ENCODE peak calls at places on chromosomes 1 and 21, in eight cellular contexts. I, Q, Z, O, W, U, B and J are unnamed samples.

GRCh38 chr1:218380125-218380977 is 35.2 kb downstream of the TGFB2 start:
- DNase-seq in I (peak), W (no peak), U (no peak), Z (peak), B (no peak), Q (peak), O (peak), J (peak)

GRCh38 chr1:167904641-167905040 is 9.3 kb downstream of the ADCY10 start:
- DNase-seq in B (peak), U (no peak), O (no peak), W (no peak), Z (peak), I (peak), Q (peak), J (peak)

GRCh38 chr1:3928622-3929021 is 28.6 kb upstream of the C1orf174 start:
- DNase-seq in B (no peak), I (no peak), W (no peak), O (no peak), U (no peak), Z (no peak), Q (no peak), J (no peak)

GRCh38 chr1:146013566-146013937 is 8.0 kb downstream of the HJV start:
- DNase-seq in I (no peak), B (no peak), O (no peak), Z (no peak), U (no peak), W (no peak), Q (no peak), J (no peak)

GRCh38 chr1:210527091-210527490 is 198.4 kb downstream of the HHAT start:
- DNase-seq in Q (no peak), O (no peak), W (no peak), U (no peak), B (no peak), Z (no peak), I (no peak), J (no peak)

GRCh38 chr21:33402011-33402979 is 918 bp upstream of the IFNGR2 start:
- DNase-seq in Q (peak), B (peak), I (peak), W (peak), Z (no peak), U (peak), O (peak), J (peak)

GRCh38 chr1:151839457-151840409 is at the start of gene C2CD4D:
- DNase-seq in I (peak), Q (peak), W (no peak), Z (peak), U (peak), B (no peak), O (no peak), J (no peak)

GRCh38 chr21:31524140-31524539 is 135.4 kb upstream of the SOD1 start:
- DNase-seq in Z (no peak), Q (no peak), W (no peak), I (peak), U (no peak), B (no peak), O (no peak), J (no peak)

GRCh38 chr21:45362748-45363145 is 42.2 kb upstream of the COL18A1 start:
- DNase-seq in Z (no peak), B (no peak), W (no peak), U (no peak), Q (no peak), I (no peak), O (no peak), J (no peak)

GRCh38 chr1:2890221-2890850 is 88.8 kb upstream of the TTC34 start:
- DNase-seq in O (no peak), B (no peak), Z (no peak), Q (no peak), I (no peak), W (no peak), U (no peak), J (no peak)

GRCh38 chr1:227604446-227604845 is 41.1 kb downstream of the ZNF678 start:
- DNase-seq in W (no peak), O (no peak), Q (no peak), I (peak), U (no peak), Z (no peak), B (no peak), J (no peak)

GRCh38 chr21:30194701-30195299 is 21.1 kb downstream of the CLDN8 start:
- DNase-seq in U (no peak), Q (peak), I (peak), W (no peak), O (peak), Z (peak), B (peak), J (no peak)

GRCh38 chr1:64245495-64245894 is 42.1 kb downstream of the UBE2U start:
- DNase-seq in I (no peak), Q (no peak), Z (peak), U (no peak), W (no peak), B (peak), O (peak), J (no peak)

GRCh38 chr1:64240209-64240608 is 36.8 kb downstream of the UBE2U start:
- DNase-seq in Q (no peak), Z (no peak), W (no peak), I (no peak), U (no peak), O (no peak), B (no peak), J (no peak)

GRCh38 chr1:64243757-64244080 is 40.3 kb downstream of the UBE2U start:
- DNase-seq in U (no peak), I (no peak), O (no peak), Z (no peak), W (no peak), Q (no peak), B (no peak), J (no peak)

GRCh38 chr1:64241069-64241468 is 37.6 kb downstream of the UBE2U start:
- DNase-seq in I (no peak), O (no peak), U (no peak), Q (no peak), Z (no peak), W (no peak), B (no peak), J (no peak)

GRCh38 chr1:64242895-64243756 is 39.7 kb downstream of the UBE2U start:
- DNase-seq in O (peak), W (no peak), B (peak), Q (peak), U (no peak), I (peak), Z (peak), J (no peak)
- TF ChIP-seq CTCF in O (peak), W (peak), B (peak), Q (peak), U (no peak), I (peak), Z (peak), J (peak)

GRCh38 chr1:40017951-40018575 is 22.5 kb upstream of the CAP1 start:
- DNase-seq in O (no peak), B (no peak), I (no peak), U (no peak), Z (no peak), Q (no peak), W (no peak), J (no peak)
- TF ChIP-seq CTCF in O (no peak), B (no peak), I (no peak), U (no peak), Z (no peak), Q (no peak), W (no peak), J (no peak)

GRCh38 chr21:39881661-39882060 is 14.4 kb downstream of the PCP4 start:
- DNase-seq in Z (no peak), I (no peak), B (no peak), U (no peak), O (no peak), Q (no peak), W (no peak), J (no peak)
- TF ChIP-seq CTCF in Z (no peak), I (no peak), B (no peak), U (no peak), O (no peak), Q (no peak), W (no peak), J (no peak)

GRCh38 chr1:230327892-230328284 is 98.2 kb downstream of the PGBD5 start:
- DNase-seq in Q (peak), B (no peak), W (no peak), I (peak), Z (peak), U (peak), O (peak), J (no peak)
- TF ChIP-seq CTCF in Q (no peak), B (no peak), W (no peak), I (no peak), Z (no peak), U (no peak), O (no peak), J (no peak)

DNA sequence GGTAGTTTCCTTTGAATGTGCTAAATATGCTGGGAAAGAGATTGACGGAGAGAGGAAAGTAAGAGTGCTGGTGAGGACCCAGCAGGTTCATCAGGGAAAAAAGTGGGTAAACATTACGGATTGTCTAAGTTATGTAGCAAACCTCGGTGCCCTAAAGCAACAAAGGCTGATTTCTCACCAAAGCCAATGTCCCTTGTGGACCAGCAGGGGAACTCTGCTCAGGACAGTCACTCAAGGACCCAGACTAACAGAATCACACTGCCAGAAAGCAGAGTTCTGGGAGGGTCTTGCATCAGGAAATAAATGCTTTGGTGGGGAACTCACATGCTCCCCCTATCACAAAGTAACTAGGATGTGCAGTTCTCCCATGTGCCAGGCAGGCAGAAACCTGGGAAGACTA is 1.7 kb upstream of the IKBKE start:
- DNase-seq in W (no peak), Q (no peak), U (no peak), Z (peak), O (no peak), B (peak), I (no peak), J (no peak)
- TF ChIP-seq CTCF in W (no peak), Q (no peak), U (no peak), Z (peak), O (no peak), B (no peak), I (no peak), J (no peak)